ENCODE peak calls at places on chromosomes 7 and 10, in nine cellular contexts. O, E, D, V, B, J, Q, H and S are unnamed samples. For H3K27me3, the result is how much of the 10 kb centered on the place peaks cover.

GRCh38 chr7:97027427-97028234 is 3.0 kb upstream of the DLX5 start:
- DNase-seq in Q (peak), J (peak), V (no peak), O (peak), E (peak), D (peak), H (peak), B (peak), S (peak)

GRCh38 chr10:80200687-80201086 is 4.7 kb downstream of the ANXA11 start:
- DNase-seq in J (no peak), Q (no peak), E (no peak), D (no peak), H (no peak), O (no peak), V (no peak), B (no peak), S (no peak)

GRCh38 chr10:30074101-30074500 is 14.7 kb upstream of the JCAD start:
- DNase-seq in H (no peak), O (no peak), E (no peak), B (no peak), J (no peak), V (no peak), Q (no peak), D (no peak), S (no peak)

GRCh38 chr7:40701836-40702551 is 567.2 kb downstream of the SUGCT start:
- DNase-seq in B (no peak), V (no peak), H (no peak), Q (no peak), J (peak), E (no peak), O (no peak), D (no peak), S (no peak)

GRCh38 chr10:5413012-5413938 is 918 bp downstream of the NET1 start:
- DNase-seq in O (no peak), Q (peak), E (peak), J (peak), H (no peak), B (no peak), V (no peak), D (no peak), S (no peak)

GRCh38 chr7:101702362-101702850 is 73.3 kb upstream of the MYL10 start:
- DNase-seq in B (no peak), Q (peak), V (peak), E (no peak), H (no peak), D (no peak), J (peak), O (no peak), S (peak)

GRCh38 chr7:2529161-2530075 is 9.8 kb downstream of the LFNG start:
- DNase-seq in E (peak), O (peak), H (peak), B (no peak), J (no peak), Q (no peak), V (no peak), D (no peak), S (peak)

GRCh38 chr7:33862946-33863814 is 42.2 kb upstream of the BMPER start:
- DNase-seq in E (no peak), Q (no peak), D (no peak), H (no peak), B (no peak), V (no peak), J (no peak), O (no peak), S (no peak)

GRCh38 chr7:123747089-123747488 is 1.7 kb downstream of the WASL start:
- DNase-seq in E (no peak), Q (peak), H (no peak), B (no peak), J (no peak), V (no peak), D (no peak), O (no peak), S (no peak)

GRCh38 chr7:50592940-50593339 is 27.7 kb upstream of the DDC start:
- DNase-seq in D (no peak), B (no peak), H (no peak), E (no peak), J (no peak), O (no peak), Q (no peak), V (no peak), S (no peak)

GRCh38 chr10:132667613-132668394 is 118.1 kb downstream of the NKX6-2 start:
- DNase-seq in V (no peak), E (no peak), H (peak), O (no peak), Q (no peak), D (no peak), J (no peak), B (peak), S (no peak)

GRCh38 chr10:92695679-92696605 is 6.2 kb downstream of the HHEX start:
- DNase-seq in B (peak), D (peak), J (no peak), H (no peak), Q (no peak), V (no peak), E (peak), O (no peak), S (no peak)

GRCh38 chr7:81264116-81264515 is 345.3 kb upstream of the SEMA3C start:
- DNase-seq in B (no peak), H (no peak), V (no peak), Q (no peak), J (peak), O (peak), E (no peak), D (no peak), S (no peak)

GRCh38 chr10:129949411-129950335 is 14.4 kb downstream of the EBF3 start:
- DNase-seq in V (no peak), B (no peak), Q (peak), H (no peak), J (no peak), O (peak), D (peak), E (no peak), S (no peak)

GRCh38 chr7:135321556-135321955 is 87.9 kb downstream of the STRA8 start:
- DNase-seq in Q (no peak), H (no peak), B (no peak), V (no peak), J (peak), E (no peak), D (peak), O (no peak), S (no peak)

GRCh38 chr10:29357962-29358635 is 69.2 kb downstream of the LYZL1 start:
- DNase-seq in B (no peak), V (no peak), D (no peak), O (peak), H (no peak), Q (no peak), E (no peak), J (no peak), S (no peak)

GRCh38 chr10:25564351-25564750 is 369.7 kb upstream of the MYO3A start:
- DNase-seq in Q (no peak), O (no peak), H (no peak), J (no peak), B (no peak), V (no peak), E (no peak), D (no peak), S (no peak)

GRCh38 chr10:86390337-86391120 is 23.9 kb upstream of the GRID1 start:
- DNase-seq in B (no peak), D (no peak), V (no peak), O (no peak), J (peak), E (no peak), Q (no peak), H (no peak), S (no peak)
- H3K27me3 ChIP-seq in B (under half), D (under half), V (under half), O (half or more), J (under half), E (under half), Q (under half), H (under half), S (under half)

DNA sequence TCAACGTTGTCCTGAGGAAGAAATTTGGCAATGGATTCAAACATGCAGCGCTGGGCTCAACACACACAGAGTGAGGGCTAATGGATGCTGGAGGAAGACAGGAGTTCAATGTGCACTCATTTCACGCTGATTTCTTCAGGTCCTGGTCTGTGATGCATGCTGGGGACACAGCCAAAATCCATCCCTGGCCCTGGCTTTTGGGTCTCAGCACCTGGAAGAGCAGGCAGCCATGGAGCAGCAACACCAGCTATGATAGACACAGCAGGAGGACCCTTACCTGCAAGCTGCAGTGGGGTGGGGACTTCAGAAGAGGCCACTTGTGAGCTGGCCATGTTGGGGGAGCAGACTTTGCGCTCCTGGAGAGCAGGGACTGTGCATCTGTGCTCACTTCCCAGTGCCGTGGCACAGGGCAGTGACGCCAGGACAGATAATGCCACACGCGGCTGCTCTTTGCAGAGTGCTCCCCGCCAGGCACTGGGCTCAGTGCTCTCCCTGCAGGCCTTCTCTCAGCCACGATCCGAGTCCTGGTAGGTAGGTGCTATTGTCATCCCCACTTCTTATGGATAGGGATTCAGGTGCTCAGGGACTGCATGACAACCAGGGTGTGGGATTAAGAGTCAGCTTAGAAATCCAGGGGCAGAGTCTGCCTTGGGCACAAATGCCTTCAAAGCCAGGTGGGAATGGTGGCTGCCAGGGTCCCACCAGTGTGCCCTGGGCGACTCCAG is 138.8 kb upstream of the UNC5B start:
- DNase-seq in B (peak), Q (no peak), D (peak), E (no peak), J (no peak), H (no peak), O (no peak), V (no peak), S (no peak)
- H3K27me3 ChIP-seq in B (under half), Q (under half), D (under half), E (under half), J (under half), H (under half), O (under half), V (under half), S (under half)

DNA sequence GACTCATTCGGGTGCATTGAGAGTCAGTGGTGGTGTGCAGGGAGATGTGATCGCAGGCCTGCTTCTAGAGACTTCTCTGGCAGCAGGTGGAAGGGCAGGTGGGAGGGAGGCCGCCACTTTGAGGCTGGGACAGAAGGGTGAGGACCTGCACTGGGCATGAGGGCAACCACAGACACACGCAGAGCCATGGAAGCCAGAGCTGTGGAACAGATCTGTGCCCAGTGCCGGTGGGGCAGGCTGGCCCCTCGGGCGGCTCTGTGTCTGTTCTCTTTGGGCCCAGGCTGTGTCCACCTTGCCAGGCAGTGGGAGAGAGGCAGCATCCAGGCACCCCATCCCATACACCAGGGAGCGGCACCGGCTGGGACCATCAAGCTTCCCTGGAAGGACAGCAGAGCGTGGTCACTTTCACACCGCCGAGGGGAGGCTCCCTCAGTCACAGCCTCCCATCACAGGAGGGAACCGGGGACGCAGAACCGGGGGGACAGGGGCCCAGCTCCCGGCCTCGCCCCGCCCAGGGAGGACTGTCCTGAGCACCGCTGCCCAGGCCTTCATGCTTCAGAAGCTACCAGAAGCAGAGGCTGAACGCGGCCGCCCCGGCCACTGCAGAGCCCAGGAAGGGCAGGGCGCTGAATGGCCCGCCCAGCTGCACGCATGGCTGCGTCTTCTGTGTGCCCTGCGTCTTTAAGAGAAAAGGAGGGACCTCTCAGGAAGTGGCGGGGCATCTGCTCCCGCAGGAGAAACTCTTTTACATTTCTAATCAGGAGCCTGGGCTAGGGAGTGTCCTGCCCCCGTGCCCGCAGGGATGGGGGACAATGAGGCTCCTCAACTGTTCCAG is 32.1 kb downstream of the EN2 start:
- DNase-seq in D (peak), V (no peak), Q (no peak), O (no peak), J (no peak), B (no peak), H (no peak), E (no peak), S (peak)
- H3K27me3 ChIP-seq in D (half or more), V (half or more), Q (under half), O (half or more), J (under half), B (under half), H (under half), E (under half), S (under half)

DNA sequence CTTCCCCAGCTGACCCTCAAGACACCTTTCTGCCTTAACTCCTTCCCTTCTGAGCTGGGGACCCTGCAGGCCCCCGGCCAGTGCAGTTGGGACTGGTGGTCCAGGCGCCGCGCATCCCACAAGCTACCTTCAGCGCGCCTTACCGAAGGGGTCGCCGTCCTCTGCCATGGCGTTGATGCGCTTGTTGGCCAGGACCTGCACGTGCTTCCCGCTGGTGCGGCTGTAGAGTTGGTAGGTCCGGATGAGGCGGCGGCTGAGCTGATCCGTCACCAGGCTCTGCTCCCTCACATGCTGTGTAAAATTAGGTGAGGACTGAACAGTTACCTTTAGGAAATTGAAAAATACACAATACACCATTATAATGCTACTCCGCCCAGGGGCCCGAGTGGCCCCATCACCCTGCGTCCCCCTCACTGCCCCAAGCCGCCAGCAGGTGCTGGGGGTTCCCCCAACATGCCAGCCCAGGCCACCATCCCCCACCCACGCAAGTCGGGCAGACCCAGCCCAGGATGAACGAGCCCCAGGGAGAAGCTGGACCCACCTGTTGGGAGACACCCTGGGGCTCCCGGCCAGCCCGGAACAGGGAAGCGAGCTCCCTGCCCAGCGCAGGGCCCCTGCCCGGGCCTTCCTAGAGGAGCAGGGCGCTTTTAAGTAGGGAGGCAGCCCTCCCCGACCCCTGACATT is 1.2 kb downstream of the FGF8 start:
- DNase-seq in Q (peak), E (no peak), O (peak), B (no peak), H (no peak), V (no peak), D (peak), J (no peak), S (no peak)
- H3K27me3 ChIP-seq in Q (under half), E (half or more), O (half or more), B (under half), H (under half), V (half or more), D (under half), J (under half), S (under half)

DNA sequence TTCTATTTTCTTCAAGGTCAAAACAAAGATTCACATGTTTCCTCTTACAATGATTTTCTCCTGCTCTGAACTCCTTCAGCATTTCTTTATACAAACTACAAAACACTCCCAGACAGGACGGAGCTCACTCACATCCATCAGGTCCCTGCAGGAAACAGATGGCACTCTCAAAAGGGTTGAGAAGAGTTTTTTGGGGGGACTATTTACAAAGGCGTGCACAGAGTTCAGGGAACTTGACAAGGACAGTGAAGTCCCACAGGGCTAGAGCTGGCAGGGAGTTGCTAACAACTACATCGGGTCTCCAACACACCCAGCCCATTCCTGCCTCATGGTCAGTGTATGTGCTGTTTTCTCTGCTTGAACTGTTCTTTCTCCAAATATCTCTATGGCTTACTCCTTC is 24.7 kb upstream of the YAE1 start:
- DNase-seq in J (no peak), Q (no peak), B (no peak), H (no peak), V (no peak), D (no peak), O (no peak), E (no peak), S (no peak)
- H3K27me3 ChIP-seq in J (under half), Q (under half), B (under half), H (under half), V (under half), D (under half), O (under half), E (under half), S (under half)

GRCh38 chr10:131204406-131205152 is 106.9 kb downstream of the TCERG1L start:
- DNase-seq in E (no peak), O (peak), Q (no peak), J (no peak), V (no peak), H (no peak), D (no peak), B (no peak), S (no peak)
- H3K27me3 ChIP-seq in E (under half), O (under half), Q (under half), J (under half), V (under half), H (under half), D (under half), B (under half), S (under half)

DNA sequence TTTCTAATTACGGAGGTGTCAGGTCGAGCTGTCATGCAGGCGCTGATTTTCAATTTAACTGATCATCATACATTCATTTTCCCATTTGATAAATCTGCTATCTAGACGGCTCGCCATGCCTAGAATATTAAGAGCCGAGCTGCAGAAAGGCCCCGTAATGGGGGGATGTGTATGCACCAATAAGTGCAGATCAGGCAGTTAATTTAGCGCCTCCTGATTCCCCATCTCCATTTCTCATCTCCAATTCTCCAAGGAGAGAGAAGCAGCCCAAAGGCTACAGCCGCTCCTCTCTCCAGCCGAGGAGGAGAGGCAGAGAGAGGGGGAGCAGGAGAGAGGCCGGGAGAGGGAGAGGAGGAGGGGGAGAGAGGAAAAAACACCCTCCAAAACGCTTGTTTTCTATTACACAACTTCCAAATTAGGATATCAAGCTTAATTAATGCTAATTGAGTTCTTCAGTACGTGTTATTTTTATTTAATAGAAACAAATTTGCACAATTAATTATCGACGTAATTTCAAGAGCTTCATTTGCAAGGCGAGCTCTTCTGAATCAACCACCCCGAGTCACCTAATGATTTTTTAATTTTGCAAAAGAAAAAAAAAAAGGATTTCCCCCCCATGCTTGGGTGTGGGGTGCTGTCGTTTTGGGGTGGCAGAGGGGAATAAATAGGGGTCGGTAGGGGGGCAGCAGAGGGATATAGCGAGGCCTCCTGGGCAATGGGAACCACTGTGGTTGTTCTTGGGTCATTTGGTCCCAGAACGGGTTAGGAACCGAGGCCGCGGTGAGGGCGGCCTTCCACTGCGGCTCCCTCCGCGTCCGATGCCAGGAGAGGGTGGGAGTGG is 7.0 kb downstream of the UNCX start:
- DNase-seq in H (no peak), E (no peak), B (no peak), J (no peak), O (no peak), V (no peak), D (no peak), Q (peak), S (no peak)
- H3K27me3 ChIP-seq in H (under half), E (half or more), B (under half), J (half or more), O (half or more), V (half or more), D (half or more), Q (half or more), S (half or more)

DNA sequence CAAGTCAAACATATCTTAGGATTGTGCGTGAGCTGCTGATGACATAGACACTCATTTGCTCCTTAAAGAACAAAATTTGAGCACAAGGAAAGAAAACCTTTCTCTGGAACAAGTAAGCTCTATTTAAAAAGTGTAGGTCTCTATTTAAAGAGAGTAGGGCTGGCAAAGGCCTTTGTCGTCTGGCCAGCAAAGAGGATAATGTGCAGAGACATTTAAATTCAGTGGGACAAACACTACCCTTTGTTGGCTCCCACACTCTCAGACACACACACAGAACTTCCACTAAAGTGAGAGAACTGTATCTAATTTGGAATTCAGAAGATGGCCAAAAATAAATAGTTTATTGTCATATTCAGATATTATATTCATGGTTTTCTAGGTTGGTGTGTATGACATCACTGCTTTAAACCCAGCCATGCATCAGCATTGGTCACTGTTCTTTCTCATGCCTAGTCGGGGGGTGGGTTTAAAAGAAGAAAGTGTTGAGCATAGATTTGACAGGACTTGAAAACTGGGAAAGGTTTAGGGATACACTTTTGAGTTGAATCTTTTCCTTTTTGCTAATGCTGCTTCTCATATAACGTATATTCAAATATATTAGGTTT is 49.5 kb upstream of the HDAC9 start:
- DNase-seq in D (no peak), Q (no peak), H (no peak), J (no peak), E (no peak), V (no peak), O (no peak), B (no peak), S (no peak)
- H3K27me3 ChIP-seq in D (under half), Q (under half), H (under half), J (under half), E (under half), V (under half), O (under half), B (under half), S (under half)